ENCODE peak calls at places on chromosomes 7 and 10, in five cellular contexts. Q, H, T, F and M are unnamed samples.

GRCh38 chr10:124232686-124233545 is 139.5 kb upstream of the CHST15 start:
- DNase-seq in H (no peak), F (no peak), T (no peak), Q (no peak), M (peak; percentile 29)

GRCh38 chr7:116575853-116576252 is 51.0 kb downstream of the CAV1 start:
- DNase-seq in Q (no peak), F (no peak), H (no peak), T (no peak), M (no peak)

GRCh38 chr7:50317221-50317678 is 12.7 kb downstream of the IKZF1 start:
- DNase-seq in Q (no peak), T (no peak), F (no peak), H (no peak), M (no peak)

GRCh38 chr7:91169819-91170218 is 94.4 kb upstream of the FZD1 start:
- DNase-seq in T (no peak), Q (no peak), F (no peak), H (no peak), M (no peak)

GRCh38 chr7:17772581-17773288 is 167.6 kb downstream of the SNX13 start:
- DNase-seq in Q (no peak), T (no peak), H (no peak), F (no peak), M (no peak)

GRCh38 chr10:131271195-131271880 is 40.2 kb downstream of the TCERG1L start:
- DNase-seq in Q (no peak), T (no peak), F (no peak), H (no peak), M (peak; percentile 29)

GRCh38 chr10:48470893-48471805 is 133.7 kb downstream of the ARHGAP22 start:
- DNase-seq in Q (no peak), T (no peak), F (peak; percentile 68), H (no peak), M (no peak)

GRCh38 chr7:131574741-131575140 is 18.3 kb upstream of the PODXL start:
- DNase-seq in F (no peak), T (no peak), H (no peak), Q (no peak), M (no peak)

GRCh38 chr7:97002555-97003261 is 2.6 kb upstream of the DLX6 start:
- DNase-seq in Q (no peak), F (no peak), T (no peak), H (no peak), M (no peak)

GRCh38 chr7:132607656-132608055 is 31.4 kb upstream of the PLXNA4 start:
- DNase-seq in Q (no peak), H (no peak), T (no peak), F (no peak), M (no peak)

GRCh38 chr10:110641256-110641655 is 2.9 kb upstream of the RBM20 start:
- DNase-seq in T (no peak), Q (no peak), H (peak; percentile 76), F (peak; percentile 37), M (no peak)

GRCh38 chr10:70265032-70265689 is 18.6 kb downstream of the NPFFR1 start:
- DNase-seq in T (no peak), Q (no peak), F (no peak), H (no peak), M (no peak)

GRCh38 chr7:35819310-35819709 is 18.5 kb downstream of the SEPTIN7 start:
- DNase-seq in Q (no peak), H (no peak), F (no peak), T (no peak), M (no peak)

GRCh38 chr10:94224656-94225055 is 138.1 kb downstream of the NOC3L start:
- DNase-seq in Q (no peak), F (peak; percentile 85), T (no peak), H (no peak), M (no peak)

GRCh38 chr10:4243651-4244050 is 458.6 kb upstream of the KLF6 start:
- DNase-seq in H (no peak), T (no peak), Q (no peak), F (peak; percentile 100), M (no peak)

GRCh38 chr10:4241724-4242345 is 456.8 kb upstream of the KLF6 start:
- DNase-seq in F (peak; percentile 100), Q (no peak), T (no peak), H (no peak), M (peak; percentile 65)

GRCh38 chr10:4240641-4241197 is 455.7 kb upstream of the KLF6 start:
- DNase-seq in H (no peak), T (no peak), Q (no peak), F (peak; percentile 96), M (no peak)

GRCh38 chr10:4242561-4243035 is 457.6 kb upstream of the KLF6 start:
- DNase-seq in T (no peak), F (peak; percentile 92), H (no peak), Q (no peak), M (peak; percentile 50)

DNA sequence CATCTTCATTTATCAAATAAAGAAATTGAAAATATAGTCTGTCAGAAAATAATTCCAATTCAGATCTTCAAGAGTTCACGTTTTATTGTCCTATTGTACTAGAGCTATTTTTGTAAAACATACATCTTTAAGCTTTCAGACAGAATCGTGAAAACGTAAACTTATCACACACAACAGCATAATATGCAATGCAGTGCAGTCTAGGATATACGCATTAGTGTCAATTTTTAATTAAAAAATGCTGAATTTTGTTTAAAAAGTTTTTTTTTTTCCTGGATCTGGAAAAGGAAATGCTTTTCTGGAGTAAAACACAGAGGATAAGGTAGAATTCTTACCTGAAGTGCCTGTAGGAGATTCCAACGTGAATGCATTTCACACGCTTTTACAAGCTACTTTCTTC is 458.2 kb upstream of the KLF6 start:
- DNase-seq in T (no peak), H (no peak), F (no peak), Q (no peak), M (no peak)
- H3K4me3 ChIP-seq in T (peak overlapping the region; percentile 20), H (peak overlapping the region; percentile 46), F (no peak overlapping the region), Q (no peak overlapping the region), M (no peak overlapping the region)

GRCh38 chr7:101166603-101166908 is 1.2 kb upstream of the VGF start:
- DNase-seq in Q (no peak), T (no peak), H (no peak), F (no peak), M (no peak)

GRCh38 chr7:101166909-101167644 is 1.7 kb upstream of the VGF start:
- DNase-seq in Q (no peak), H (no peak), F (peak; percentile 65), T (no peak), M (no peak)

GRCh38 chr7:101164071-101164840 is 1.1 kb downstream of the VGF start:
- DNase-seq in H (peak; percentile 71), Q (no peak), T (no peak), F (peak; percentile 65), M (peak; percentile 60)

GRCh38 chr7:101165958-101166602 is 711 bp upstream of the VGF start:
- DNase-seq in T (no peak), F (no peak), Q (no peak), H (no peak), M (no peak)

DNA sequence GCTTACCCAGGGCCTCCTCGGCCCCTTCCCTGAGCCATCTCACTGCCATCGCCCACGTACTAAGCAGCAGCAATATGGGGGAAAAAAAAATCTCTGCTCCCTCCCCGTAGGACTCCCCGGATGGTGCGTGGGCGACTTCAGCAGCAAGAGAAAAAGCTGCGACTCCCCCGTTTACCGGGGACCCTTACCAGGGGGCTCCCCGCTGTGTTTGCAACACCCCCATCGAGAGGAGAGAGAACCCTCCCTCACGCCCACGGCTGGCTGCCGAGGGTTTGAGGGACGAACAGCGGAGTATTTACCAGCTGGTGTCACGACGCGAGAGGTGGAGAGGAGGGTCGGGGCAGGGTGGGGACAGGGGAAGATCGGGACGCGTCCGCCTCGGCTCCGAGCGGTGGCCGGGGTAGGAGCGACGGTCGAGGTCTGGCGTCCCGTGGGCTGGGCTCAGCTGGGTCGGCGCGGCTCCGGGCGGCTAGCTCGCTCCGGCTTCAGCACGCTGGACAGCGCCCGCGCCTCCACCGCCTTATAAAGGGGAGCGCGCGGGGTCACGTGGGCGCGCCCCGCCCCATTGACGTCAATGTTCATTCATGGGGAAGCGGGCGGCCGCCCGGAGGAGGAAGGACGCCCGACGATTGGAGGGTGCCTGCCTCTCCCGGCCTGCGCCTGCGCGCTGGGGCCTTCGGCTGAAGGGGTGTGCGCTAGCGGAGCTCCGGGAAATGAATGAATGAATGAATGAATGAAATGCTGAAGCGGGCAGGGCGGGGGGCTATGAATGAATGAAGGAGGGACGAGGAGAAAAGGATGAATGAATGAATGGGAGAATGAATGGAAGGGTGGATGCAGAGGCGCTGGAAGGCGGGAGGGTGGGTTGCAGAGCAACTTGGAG is at the start of gene VGF:
- DNase-seq in F (peak; percentile 92), H (peak; percentile 97), T (peak; percentile 68), Q (peak; percentile 85), M (peak; percentile 95)
- TF ChIP-seq POLR2A in F (no peak), H (no peak), T (no peak), Q (peak; percentile 10), M (no peak)

DNA sequence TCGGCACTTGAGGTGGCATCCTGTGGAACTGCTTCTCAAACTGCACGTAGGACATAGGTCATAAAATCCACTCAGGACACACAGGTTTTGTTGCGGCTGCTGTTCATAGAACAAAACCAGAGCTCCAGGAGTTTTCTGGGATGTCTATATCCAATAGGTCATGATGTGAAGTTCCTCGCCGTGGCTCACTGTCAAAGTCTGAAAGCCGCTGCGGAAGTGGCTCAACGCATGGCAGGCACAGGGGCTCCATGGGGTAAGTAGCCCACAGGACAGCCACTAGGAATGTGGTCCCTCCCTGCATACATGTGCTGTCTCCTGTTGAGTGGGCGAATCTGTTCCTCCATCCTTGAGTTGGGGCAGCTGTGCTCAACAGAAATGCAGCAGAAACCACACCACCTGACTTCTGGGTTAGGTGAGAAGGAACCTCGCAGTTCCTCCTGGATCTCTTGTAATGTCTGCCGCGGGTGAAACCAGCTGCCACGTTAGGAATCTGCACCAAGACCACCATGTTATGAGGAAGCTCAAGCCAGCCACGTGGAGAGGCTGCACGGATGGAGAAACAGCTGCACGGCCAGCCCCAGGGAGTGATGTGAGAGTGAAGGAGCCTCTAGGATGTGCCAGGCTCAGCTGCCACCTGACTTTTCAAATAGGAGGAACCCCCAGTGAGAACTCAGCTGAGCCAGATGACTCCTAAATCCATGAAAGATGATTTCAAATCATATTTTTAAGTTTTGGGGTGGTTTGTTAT is 72.0 kb downstream of the PRKAG2 start:
- DNase-seq in F (no peak), T (no peak), Q (no peak), H (no peak), M (no peak)
- H3K4me1 ChIP-seq in F (no peaks in the 10 kb centered on the region), T (no peaks in the 10 kb centered on the region), Q (no peaks in the 10 kb centered on the region), H (peaks cover under 1% of the 10 kb centered on the region), M (no peaks in the 10 kb centered on the region)

DNA sequence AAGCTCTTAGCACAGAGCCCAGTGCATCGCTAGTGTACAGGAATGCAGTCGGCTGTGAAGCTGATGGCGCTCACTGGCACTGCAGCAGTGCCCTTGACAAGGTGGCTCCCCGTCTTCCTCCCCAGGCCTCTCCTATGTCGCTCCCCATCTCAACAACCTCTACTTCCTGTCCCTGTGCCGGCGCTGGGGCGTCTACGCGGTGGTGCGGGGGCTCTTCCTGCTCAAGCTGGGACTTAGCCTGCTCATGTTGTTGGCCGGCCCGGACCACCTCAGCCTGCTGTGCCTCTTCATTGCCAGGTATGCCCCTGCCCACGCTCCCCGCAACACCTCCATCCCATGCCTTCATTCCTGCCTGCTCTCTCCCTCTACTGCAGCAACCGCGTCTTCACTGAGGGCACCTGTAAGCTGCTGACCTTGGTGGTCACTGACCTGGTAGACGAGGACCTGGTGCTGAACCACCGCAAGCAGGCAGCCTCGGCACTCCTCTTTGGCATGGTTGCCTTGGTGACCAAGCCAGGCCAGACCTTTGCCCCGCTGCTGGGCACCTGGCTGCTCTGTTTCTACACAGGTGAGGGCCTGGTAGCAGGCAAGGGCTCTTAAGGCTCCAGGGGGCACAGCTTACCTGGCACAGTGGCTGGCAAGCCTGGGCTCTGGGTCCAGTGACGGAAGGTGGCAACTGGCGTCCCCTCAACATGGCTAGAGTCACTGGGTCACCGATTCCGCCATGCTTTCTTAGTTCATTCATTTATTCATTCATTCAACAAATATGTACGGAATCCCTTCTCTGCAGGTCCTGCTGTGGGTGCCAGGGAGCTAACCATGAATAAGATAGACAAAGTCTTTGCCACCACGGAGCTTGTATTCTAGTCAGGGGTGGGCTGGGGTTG is 22.3 kb upstream of the C10orf95 start:
- DNase-seq in F (no peak), H (no peak), T (no peak), Q (no peak), M (no peak)
- H3K4me3 ChIP-seq in F (no peak overlapping the region), H (no peak overlapping the region), T (no peak overlapping the region), Q (no peak overlapping the region), M (no peak overlapping the region)

GRCh38 chr10:5975641-5976473 is 1.5 kb downstream of the IL15RA start:
- DNase-seq in T (no peak), Q (no peak), H (no peak), F (peak; percentile 38), M (peak; percentile 54)
- TF ChIP-seq POLR2A in T (no peak), Q (no peak), H (no peak), F (no peak), M (no peak)